ENCODE peak calls at places on chromosome 3, in ten cellular contexts. One of them, this sample, is unnamed.
A peak's percentile ranks its signal among the peaks of the same experiment; 100 is the strongest.

GRCh38 chr3:193665370-193665989 is 72.5 kb downstream of the OPA1 start:
- DNase-seq in GM12878: no peak
- DNase-seq in HFFc6: peak; percentile 23
- DNase-seq in ureter: no peak
- DNase-seq in fibroblast of pulmonary artery: peak; percentile 70
- DNase-seq in HFF-Myc: peak; percentile 4
- DNase-seq in NCI-H1092 treated with DMSO at 0.1 percent for 48 hours: peak; percentile 53
- DNase-seq in hepatic stellate cell: no peak
- DNase-seq in effector CD8-positive, alpha-beta T cell: no peak
- DNase-seq in NCI-H524 treated with DMSO at 0.1 percent for 48 hours: no peak
- DNase-seq in this sample: peak; percentile 8

GRCh38 chr3:100256724-100257123 is 4.1 kb upstream of the TBC1D23 start:
- DNase-seq in NCI-H1092 treated with DMSO at 0.1 percent for 48 hours: no peak
- DNase-seq in effector CD8-positive, alpha-beta T cell: no peak
- DNase-seq in HFFc6: peak; percentile 10
- DNase-seq in GM12878: no peak
- DNase-seq in fibroblast of pulmonary artery: no peak
- DNase-seq in NCI-H524 treated with DMSO at 0.1 percent for 48 hours: no peak
- DNase-seq in ureter: no peak
- DNase-seq in HFF-Myc: peak; percentile 82
- DNase-seq in hepatic stellate cell: no peak
- DNase-seq in this sample: no peak

GRCh38 chr3:158491968-158492367 is 79.0 kb upstream of the MLF1 start:
- DNase-seq in fibroblast of pulmonary artery: no peak
- DNase-seq in NCI-H524 treated with DMSO at 0.1 percent for 48 hours: no peak
- DNase-seq in NCI-H1092 treated with DMSO at 0.1 percent for 48 hours: no peak
- DNase-seq in ureter: no peak
- DNase-seq in GM12878: no peak
- DNase-seq in HFFc6: no peak
- DNase-seq in HFF-Myc: no peak
- DNase-seq in hepatic stellate cell: no peak
- DNase-seq in effector CD8-positive, alpha-beta T cell: no peak
- DNase-seq in this sample: no peak

GRCh38 chr3:41265011-41265545 is 65.8 kb downstream of the CTNNB1 start:
- DNase-seq in GM12878: no peak
- DNase-seq in ureter: no peak
- DNase-seq in HFF-Myc: peak; percentile 10
- DNase-seq in fibroblast of pulmonary artery: peak; percentile 26
- DNase-seq in NCI-H524 treated with DMSO at 0.1 percent for 48 hours: no peak
- DNase-seq in HFFc6: no peak
- DNase-seq in NCI-H1092 treated with DMSO at 0.1 percent for 48 hours: no peak
- DNase-seq in hepatic stellate cell: peak; percentile 23
- DNase-seq in effector CD8-positive, alpha-beta T cell: no peak
- DNase-seq in this sample: no peak

GRCh38 chr3:65935724-65936123 is 103.0 kb downstream of the MAGI1 start:
- DNase-seq in NCI-H524 treated with DMSO at 0.1 percent for 48 hours: no peak
- DNase-seq in fibroblast of pulmonary artery: no peak
- DNase-seq in hepatic stellate cell: no peak
- DNase-seq in ureter: no peak
- DNase-seq in GM12878: no peak
- DNase-seq in HFF-Myc: no peak
- DNase-seq in effector CD8-positive, alpha-beta T cell: no peak
- DNase-seq in NCI-H1092 treated with DMSO at 0.1 percent for 48 hours: no peak
- DNase-seq in HFFc6: no peak
- DNase-seq in this sample: no peak

GRCh38 chr3:16388850-16389411 is 123.9 kb downstream of the OXNAD1 start:
- DNase-seq in ureter: no peak
- DNase-seq in NCI-H524 treated with DMSO at 0.1 percent for 48 hours: no peak
- DNase-seq in GM12878: no peak
- DNase-seq in effector CD8-positive, alpha-beta T cell: no peak
- DNase-seq in HFFc6: no peak
- DNase-seq in HFF-Myc: peak; percentile 67
- DNase-seq in NCI-H1092 treated with DMSO at 0.1 percent for 48 hours: no peak
- DNase-seq in hepatic stellate cell: no peak
- DNase-seq in fibroblast of pulmonary artery: peak; percentile 42
- DNase-seq in this sample: no peak

GRCh38 chr3:64667887-64668581 is 19.8 kb downstream of the ADAMTS9 start:
- DNase-seq in GM12878: no peak
- DNase-seq in hepatic stellate cell: no peak
- DNase-seq in NCI-H1092 treated with DMSO at 0.1 percent for 48 hours: no peak
- DNase-seq in NCI-H524 treated with DMSO at 0.1 percent for 48 hours: no peak
- DNase-seq in effector CD8-positive, alpha-beta T cell: no peak
- DNase-seq in fibroblast of pulmonary artery: no peak
- DNase-seq in HFF-Myc: no peak
- DNase-seq in ureter: no peak
- DNase-seq in HFFc6: no peak
- DNase-seq in this sample: no peak

GRCh38 chr3:149572796-149573414 is 84.9 kb downstream of the WWTR1 start:
- DNase-seq in HFF-Myc: no peak
- DNase-seq in fibroblast of pulmonary artery: peak; percentile 65
- DNase-seq in effector CD8-positive, alpha-beta T cell: no peak
- DNase-seq in HFFc6: peak; percentile 65
- DNase-seq in GM12878: no peak
- DNase-seq in NCI-H524 treated with DMSO at 0.1 percent for 48 hours: no peak
- DNase-seq in ureter: no peak
- DNase-seq in hepatic stellate cell: no peak
- DNase-seq in NCI-H1092 treated with DMSO at 0.1 percent for 48 hours: no peak
- DNase-seq in this sample: no peak

GRCh38 chr3:79162653-79163052 is 605.1 kb downstream of the ROBO1 start:
- DNase-seq in NCI-H524 treated with DMSO at 0.1 percent for 48 hours: no peak
- DNase-seq in effector CD8-positive, alpha-beta T cell: no peak
- DNase-seq in HFF-Myc: no peak
- DNase-seq in NCI-H1092 treated with DMSO at 0.1 percent for 48 hours: no peak
- DNase-seq in ureter: no peak
- DNase-seq in fibroblast of pulmonary artery: no peak
- DNase-seq in HFFc6: no peak
- DNase-seq in hepatic stellate cell: no peak
- DNase-seq in GM12878: no peak
- DNase-seq in this sample: no peak

GRCh38 chr3:29889230-29889629 is 608.4 kb downstream of the RBMS3 start:
- DNase-seq in GM12878: no peak
- DNase-seq in HFF-Myc: no peak
- DNase-seq in NCI-H1092 treated with DMSO at 0.1 percent for 48 hours: no peak
- DNase-seq in hepatic stellate cell: peak; percentile 0
- DNase-seq in NCI-H524 treated with DMSO at 0.1 percent for 48 hours: no peak
- DNase-seq in effector CD8-positive, alpha-beta T cell: no peak
- DNase-seq in HFFc6: peak; percentile 11
- DNase-seq in fibroblast of pulmonary artery: peak; percentile 13
- DNase-seq in ureter: no peak
- DNase-seq in this sample: no peak

This sample was measured in NCI-H748 treated with DMSO at 0.1 percent for 48 hours.